ENCODE peak calls at places on chromosomes 4 and X, in six cellular contexts. N, U, Q, G, H and I are unnamed samples.

GRCh38 chr4:54731552-54731951 is 73.8 kb downstream of the KIT start:
- DNase-seq in N (no peak), U (no peak), Q (no peak), G (no peak), H (no peak), I (no peak)

GRCh38 chr4:169410839-169411770 is 140.3 kb upstream of the SH3RF1 start:
- DNase-seq in N (peak), U (no peak), Q (no peak), G (peak), H (no peak), I (peak)

GRCh38 chrX:115367455-115367854 is 77.9 kb downstream of the LUZP4 start:
- DNase-seq in N (no peak), U (no peak), Q (no peak), G (no peak), H (no peak), I (no peak)

GRCh38 chrX:51144828-51145442 is 187.7 kb upstream of the NUDT10 start:
- DNase-seq in N (peak), U (peak), Q (peak), G (peak), H (peak), I (no peak)

GRCh38 chrX:111568356-111568755 is 56.9 kb downstream of the SERTM2 start:
- DNase-seq in N (no peak), U (peak), Q (peak), G (peak), H (no peak), I (no peak)

GRCh38 chr4:120850048-120850599 is 72.4 kb downstream of the PRDM5 start:
- DNase-seq in N (no peak), U (no peak), Q (no peak), G (no peak), H (no peak), I (no peak)

GRCh38 chr4:185708348-185708747 is 103.6 kb downstream of the SORBS2 start:
- DNase-seq in N (no peak), U (no peak), Q (no peak), G (no peak), H (no peak), I (no peak)

GRCh38 chr4:176767183-176767582 is 25.5 kb downstream of the VEGFC start:
- DNase-seq in N (no peak), U (no peak), Q (no peak), G (no peak), H (no peak), I (no peak)

GRCh38 chr4:2850966-2851782 is 7.5 kb downstream of the ADD1 start:
- DNase-seq in N (no peak), U (no peak), Q (no peak), G (no peak), H (no peak), I (no peak)

GRCh38 chrX:22526339-22526738 is 253.6 kb downstream of the CBLL2 start:
- DNase-seq in N (peak), U (no peak), Q (no peak), G (no peak), H (no peak), I (no peak)

GRCh38 chr4:95660719-95661118 is 111.9 kb upstream of the UNC5C start:
- DNase-seq in N (no peak), U (no peak), Q (no peak), G (no peak), H (no peak), I (no peak)

GRCh38 chr4:24917076-24917856 is 4.4 kb upstream of the CCDC149 start:
- DNase-seq in N (no peak), U (no peak), Q (no peak), G (no peak), H (no peak), I (no peak)

GRCh38 chr4:173529505-173530325 is at the start of gene HAND2:
- DNase-seq in N (no peak), U (peak), Q (no peak), G (peak), H (no peak), I (no peak)

GRCh38 chrX:42119076-42119475 is 195.7 kb upstream of the CASK start:
- DNase-seq in N (no peak), U (no peak), Q (peak), G (no peak), H (no peak), I (no peak)

GRCh38 chr4:61202638-61203495 is 2.7 kb downstream of the ADGRL3 start:
- DNase-seq in N (no peak), U (no peak), Q (no peak), G (peak), H (no peak), I (no peak)

GRCh38 chr4:181766061-181766460 is 477.1 kb upstream of the TENM3 start:
- DNase-seq in N (no peak), U (no peak), Q (no peak), G (no peak), H (no peak), I (no peak)

GRCh38 chrX:134646671-134647070 is 11.6 kb downstream of the PLAC1 start:
- DNase-seq in N (no peak), U (no peak), Q (no peak), G (no peak), H (no peak), I (no peak)

GRCh38 chrX:20378291-20378920 is 111.7 kb upstream of the RPS6KA3 start:
- DNase-seq in N (peak), U (no peak), Q (no peak), G (no peak), H (no peak), I (no peak)

GRCh38 chrX:146186540-146186939 is 368.9 kb downstream of the SLITRK2 start:
- DNase-seq in N (no peak), U (no peak), Q (no peak), G (no peak), H (no peak), I (no peak)

GRCh38 chr4:43271946-43272345 is 379.4 kb downstream of the GRXCR1 start:
- DNase-seq in N (no peak), U (no peak), Q (no peak), G (no peak), H (no peak), I (no peak)

GRCh38 chrX:80513620-80514019 is 93.4 kb downstream of the TENT5D start:
- DNase-seq in N (no peak), U (no peak), Q (no peak), G (no peak), H (no peak), I (no peak)

GRCh38 chrX:51608766-51609165 is 9.9 kb downstream of the CENPVL3 start:
- DNase-seq in N (no peak), U (no peak), Q (no peak), G (no peak), H (no peak), I (no peak)

GRCh38 chrX:53073115-53073581 is 9.0 kb upstream of the TSPYL2 start:
- DNase-seq in N (no peak), U (no peak), Q (no peak), G (no peak), H (no peak), I (no peak)

GRCh38 chrX:13419918-13420317 is 100.1 kb upstream of the ATXN3L start:
- DNase-seq in N (no peak), U (no peak), Q (no peak), G (no peak), H (no peak), I (no peak)

DNA sequence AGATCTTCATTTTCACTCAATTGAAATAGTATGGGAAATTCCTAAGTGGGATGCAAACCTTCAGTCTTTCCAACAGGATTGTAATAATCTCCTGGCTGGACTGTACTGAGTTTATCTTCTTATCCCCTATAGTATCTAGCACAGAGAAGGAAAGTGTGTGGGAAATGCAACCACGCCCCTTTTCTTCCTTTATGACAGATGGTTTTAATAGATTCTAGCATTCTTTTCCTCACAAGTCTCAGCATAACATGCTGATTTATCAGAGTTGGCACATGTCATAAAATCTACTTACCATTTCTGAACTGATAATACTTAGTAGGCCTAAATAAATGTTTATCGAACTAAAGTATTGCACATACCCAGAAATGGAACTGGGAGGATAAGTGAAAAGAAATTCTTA is 484.3 kb downstream of the IL1RAPL1 start:
- DNase-seq in N (no peak), U (no peak), Q (no peak), G (no peak), H (no peak), I (no peak)
- TF ChIP-seq GABPA in N (no peak), U (no peak), Q (no peak), G (no peak), H (no peak), I (no peak)

GRCh38 chr4:101347557-101348366 is 436 bp upstream of the PPP3CA start:
- DNase-seq in N (peak), U (peak), Q (peak), G (peak), H (peak), I (peak)

GRCh38 chr4:101348367-101348827 is 1.1 kb upstream of the PPP3CA start:
- DNase-seq in N (no peak), U (no peak), Q (no peak), G (no peak), H (no peak), I (no peak)

GRCh38 chr4:101346562-101347266 is 612 bp downstream of the PPP3CA start:
- DNase-seq in N (no peak), U (peak), Q (peak), G (no peak), H (no peak), I (peak)

GRCh38 chr4:101347267-101347556 is at the start of gene PPP3CA:
- DNase-seq in N (no peak), U (no peak), Q (no peak), G (peak), H (no peak), I (no peak)

DNA sequence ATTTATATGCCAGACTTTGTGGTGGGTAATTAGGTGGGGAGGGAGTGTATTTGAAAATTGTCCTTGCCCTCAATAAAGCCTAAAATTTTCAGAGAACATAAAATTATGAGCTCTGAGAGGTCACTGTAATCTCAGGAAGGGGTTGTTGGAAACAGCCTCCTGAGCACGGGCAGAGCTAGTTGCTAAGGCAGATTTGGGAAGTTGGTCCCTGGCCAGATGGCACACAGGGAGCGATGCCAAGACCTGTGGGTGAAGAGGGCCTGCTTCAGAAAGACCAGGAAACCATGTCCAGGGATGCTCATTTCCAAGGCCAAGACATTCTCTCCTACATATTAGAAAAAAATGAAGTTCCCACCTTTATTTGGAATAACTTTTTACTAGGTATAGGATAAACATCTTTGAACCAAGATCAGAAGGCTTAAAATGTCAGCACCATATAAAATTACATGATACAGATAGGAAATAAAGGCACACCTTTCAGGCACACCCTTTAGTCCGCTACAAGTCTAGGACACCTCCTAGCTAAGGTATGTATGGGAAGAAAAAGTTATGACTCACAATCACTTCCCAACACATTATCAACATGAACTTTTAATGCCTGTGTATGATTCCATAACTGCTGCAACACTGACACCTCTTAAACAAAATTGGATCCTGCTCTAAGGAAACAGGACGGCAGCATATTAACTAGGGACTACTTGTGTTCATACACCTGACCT is 2.2 kb upstream of the PPP3CA start:
- DNase-seq in N (no peak), U (no peak), Q (no peak), G (peak), H (no peak), I (peak)
- H3K27ac ChIP-seq in N (no peak), U (no peak), Q (no peak), G (peak), H (no peak), I (no peak)

DNA sequence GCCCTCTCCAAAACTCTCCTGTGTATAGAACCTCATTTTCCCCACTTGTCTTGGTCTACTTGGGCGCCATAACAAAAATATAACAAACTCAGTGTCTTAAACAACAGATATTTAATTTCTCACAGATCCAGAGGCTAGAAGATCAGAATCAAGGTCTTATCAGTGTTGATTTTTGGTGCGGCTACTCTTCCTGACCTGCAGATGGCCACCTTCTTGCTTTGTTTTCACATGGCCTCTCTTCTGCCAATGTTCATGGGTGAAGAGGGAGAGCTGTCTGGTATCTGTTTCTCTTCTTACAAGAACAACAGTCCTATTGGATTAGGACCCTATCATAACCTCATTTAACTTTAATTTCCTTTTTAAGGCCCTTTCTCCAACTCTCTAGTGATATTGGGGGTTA is 177.3 kb downstream of the PABPC4L start:
- DNase-seq in N (no peak), U (no peak), Q (peak), G (no peak), H (no peak), I (no peak)
- TF ChIP-seq CTCF in N (no peak), U (no peak), Q (peak), G (peak), H (peak), I (no peak)

DNA sequence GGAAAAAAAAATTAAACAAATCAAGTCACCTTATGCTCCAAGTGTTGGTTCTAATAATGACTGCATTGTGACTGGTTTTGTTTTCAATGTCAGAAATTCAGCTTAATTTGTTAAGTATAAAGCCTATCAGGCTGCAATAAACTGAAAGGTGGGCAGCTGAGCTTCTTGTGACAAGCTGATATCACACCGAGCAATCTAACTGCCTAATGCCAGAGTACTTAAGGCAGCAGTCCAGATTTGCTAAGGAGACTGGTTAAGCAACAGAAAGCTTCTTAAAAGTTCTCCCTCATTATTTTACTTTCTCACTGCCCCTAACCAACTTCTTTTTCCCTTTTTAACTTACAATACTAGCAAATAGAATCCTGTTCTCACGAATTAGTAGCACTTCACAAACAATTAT is 201.0 kb downstream of the MAB21L2 start:
- DNase-seq in N (no peak), U (no peak), Q (no peak), G (no peak), H (no peak), I (no peak)
- TF ChIP-seq GABPA in N (no peak), U (no peak), Q (no peak), G (no peak), H (no peak), I (no peak)

DNA sequence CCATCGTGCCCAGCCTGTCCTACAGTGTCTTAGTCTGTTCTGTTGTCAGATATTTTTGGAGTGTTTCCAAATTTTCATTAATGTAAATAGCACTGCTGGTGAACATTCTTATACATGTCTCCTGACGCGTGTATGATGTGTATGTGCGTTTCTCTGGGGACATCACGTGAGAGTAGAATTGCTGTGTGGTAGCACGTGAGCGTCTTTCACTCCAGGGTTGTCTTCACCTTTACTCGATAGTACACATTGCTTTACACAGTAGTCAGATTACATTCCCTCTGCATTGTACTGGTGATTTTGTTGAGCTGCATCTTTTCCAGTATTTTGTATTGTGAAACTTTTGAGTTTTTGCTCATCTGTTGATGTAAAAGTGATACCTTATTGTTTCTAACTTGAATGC is 60.0 kb downstream of the ARHGAP10 start:
- DNase-seq in N (no peak), U (no peak), Q (no peak), G (no peak), H (no peak), I (no peak)
- H3K27ac ChIP-seq in N (peak), U (no peak), Q (no peak), G (no peak), H (no peak), I (no peak)

GRCh38 chrX:49177338-49177833 is 5.7 kb downstream of the PLP2 start:
- DNase-seq in N (no peak), U (no peak), Q (no peak), G (no peak), H (no peak), I (peak)
- TF ChIP-seq CTCF in N (no peak), U (peak), Q (peak), G (no peak), H (peak), I (peak)

GRCh38 chrX:46989548-46989947 is 77.3 kb downstream of the JADE3 start:
- DNase-seq in N (no peak), U (no peak), Q (no peak), G (no peak), H (no peak), I (no peak)

GRCh38 chrX:46994096-46994495 is 81.9 kb downstream of the JADE3 start:
- DNase-seq in N (no peak), U (no peak), Q (no peak), G (peak), H (no peak), I (no peak)

GRCh38 chrX:46992070-46992469 is 79.8 kb downstream of the JADE3 start:
- DNase-seq in N (no peak), U (no peak), Q (no peak), G (no peak), H (no peak), I (no peak)

DNA sequence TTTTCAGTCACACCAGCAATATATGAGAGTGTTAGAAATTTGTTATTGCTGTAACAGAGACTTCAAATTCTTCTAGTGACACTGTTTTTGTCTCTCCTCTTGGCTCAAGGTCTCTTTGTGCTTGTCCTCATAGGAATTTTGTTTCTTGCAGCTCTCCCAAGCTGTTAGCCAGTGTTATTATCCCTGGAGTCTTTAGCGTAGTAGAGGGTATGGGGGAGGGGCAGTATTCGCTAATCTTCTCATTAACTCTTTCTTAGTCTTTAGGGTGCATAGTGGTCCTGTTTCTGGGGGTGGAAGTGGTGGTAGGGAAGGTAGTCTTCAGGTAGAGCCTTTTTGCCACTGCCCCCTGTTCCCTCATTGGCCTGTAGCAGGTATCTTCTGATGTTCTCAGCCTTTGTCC is 79.4 kb downstream of the JADE3 start:
- DNase-seq in N (no peak), U (no peak), Q (no peak), G (no peak), H (no peak), I (no peak)
- TF ChIP-seq GABPA in N (no peak), U (no peak), Q (no peak), G (no peak), H (no peak), I (no peak)

GRCh38 chr4:304987-305680 is at the start of gene ZNF732:
- DNase-seq in N (no peak), U (peak), Q (no peak), G (peak), H (no peak), I (no peak)
- H3K27ac ChIP-seq in N (no peak), U (no peak), Q (no peak), G (no peak), H (peak), I (peak)